ENCODE peak calls at places on chromosomes 13 and 19, in six cellular contexts. W is heart right ventricle, S is epithelial cell of prostate, R is upper lobe of right lung, K is RWPE1, T is thoracic aorta. L is an unnamed sample.

GRCh38 chr13:42495751-42496150 is 78.2 kb upstream of the TNFSF11 start:
- DNase-seq in W (no peak), S (no peak), R (no peak), K (no peak), T (no peak), L (no peak)

GRCh38 chr13:99126821-99127220 is 73.8 kb upstream of the UBAC2 start:
- DNase-seq in W (no peak), S (no peak), R (no peak), K (no peak), T (no peak), L (no peak)

GRCh38 chr13:37427843-37428494 is 170.6 kb downstream of the POSTN start:
- DNase-seq in W (peak), S (no peak), R (no peak), K (no peak), T (no peak), L (no peak)

GRCh38 chr19:19160489-19161035 is 9.5 kb downstream of the MEF2B start:
- DNase-seq in W (no peak), S (no peak), R (no peak), K (no peak), T (no peak), L (no peak)

GRCh38 chr19:1651061-1651547 is 1.3 kb downstream of the TCF3 start:
- DNase-seq in W (no peak), S (no peak), R (no peak), K (peak), T (no peak), L (peak)

GRCh38 chr13:111115841-111116500 is 861 bp downstream of the ARHGEF7 start:
- DNase-seq in W (peak), S (no peak), R (no peak), K (no peak), T (no peak), L (no peak)

GRCh38 chr19:39307822-39308530 is 11.8 kb downstream of the IFNL1 start:
- DNase-seq in W (no peak), S (no peak), R (no peak), K (no peak), T (no peak), L (no peak)

GRCh38 chr19:45154064-45154827 is 6.5 kb downstream of the NKPD1 start:
- DNase-seq in W (no peak), S (no peak), R (no peak), K (no peak), T (no peak), L (no peak)

GRCh38 chr19:42075364-42075615 is 676 bp upstream of the ZNF574 start:
- DNase-seq in W (no peak), S (no peak), R (no peak), K (no peak), T (no peak), L (peak)

GRCh38 chr19:5096536-5096935 is 127.6 kb downstream of the KDM4B start:
- DNase-seq in W (no peak), S (no peak), R (no peak), K (no peak), T (no peak), L (no peak)

GRCh38 chr19:11425719-11426457 is 6.8 kb upstream of the RGL3 start:
- DNase-seq in W (no peak), S (no peak), R (no peak), K (no peak), T (no peak), L (no peak)

GRCh38 chr19:35641515-35642151 is at the start of gene ETV2:
- DNase-seq in W (peak), S (no peak), R (no peak), K (no peak), T (no peak), L (no peak)

GRCh38 chr19:49780861-49781260 is 14.1 kb downstream of the AP2A1 start:
- DNase-seq in W (no peak), S (no peak), R (no peak), K (no peak), T (no peak), L (no peak)

GRCh38 chr19:10566658-10567410 is 1.0 kb upstream of the KRI1 start:
- DNase-seq in W (no peak), S (no peak), R (no peak), K (no peak), T (no peak), L (no peak)

GRCh38 chr19:1576242-1577089 is 8.3 kb upstream of the MEX3D start:
- DNase-seq in W (no peak), S (no peak), R (no peak), K (no peak), T (no peak), L (no peak)

GRCh38 chr19:48673436-48674100 is 751 bp upstream of the NTN5 start:
- DNase-seq in W (no peak), S (no peak), R (no peak), K (no peak), T (no peak), L (no peak)

GRCh38 chr13:99405966-99406365 is 95.3 kb upstream of the TM9SF2 start:
- DNase-seq in W (no peak), S (no peak), R (no peak), K (no peak), T (no peak), L (no peak)

GRCh38 chr19:29942404-29943261 is 594 bp downstream of the URI1 start:
- DNase-seq in W (peak), S (no peak), R (peak), K (peak), T (no peak), L (no peak)

GRCh38 chr13:110506859-110507566 is 54.5 kb downstream of the RAB20 start:
- DNase-seq in W (peak), S (no peak), R (peak), K (peak), T (no peak), L (no peak)

GRCh38 chr19:18995804-18996241 is 37.5 kb downstream of the SUGP2 start:
- DNase-seq in W (peak), S (no peak), R (peak), K (peak), T (no peak), L (peak)

GRCh38 chr13:54628383-54628782 is 1599.8 kb downstream of the OLFM4 start:
- DNase-seq in W (no peak), S (no peak), R (no peak), K (no peak), T (no peak), L (no peak)

DNA sequence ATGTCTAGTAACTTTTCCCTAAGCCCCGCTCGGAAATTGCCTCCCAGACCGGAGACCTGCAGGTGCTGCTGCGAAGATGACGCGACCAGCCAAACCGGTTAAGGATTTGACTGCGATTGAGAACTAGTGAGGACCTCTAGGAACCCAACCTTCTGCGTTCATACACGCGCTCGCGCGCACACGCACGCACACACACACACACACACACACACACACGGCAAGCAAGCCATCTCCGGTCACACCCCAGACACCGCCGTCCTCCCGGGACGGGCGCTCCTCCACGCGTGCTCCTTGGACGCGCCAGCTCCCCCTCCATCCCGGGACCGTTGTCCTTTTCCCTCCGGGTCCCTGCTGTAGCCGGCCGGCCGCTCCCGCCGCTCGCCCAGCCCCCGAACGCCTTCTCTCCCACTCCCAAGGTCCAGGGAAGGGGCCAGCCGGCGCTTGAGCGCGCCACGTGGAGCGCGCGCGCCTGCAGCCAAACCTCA is 1.2 kb downstream of the TBC1D4 start:
- DNase-seq in W (peak), S (peak), R (peak), K (peak), T (no peak), L (peak)
- H3K27ac ChIP-seq in W (peak), S (no peak), R (peak), K (peak), T (no peak), L (no peak)

GRCh38 chr13:84686973-84687372 is 804.7 kb upstream of the SLITRK1 start:
- DNase-seq in W (no peak), S (no peak), R (no peak), K (no peak), T (no peak), L (no peak)
- H3K27ac ChIP-seq in W (no peak), S (no peak), R (no peak), K (no peak), T (no peak), L (no peak)

GRCh38 chr13:30353060-30353459 is 45.7 kb upstream of the KATNAL1 start:
- DNase-seq in W (no peak), S (no peak), R (no peak), K (no peak), T (no peak), L (no peak)

GRCh38 chr13:30355839-30356238 is 48.5 kb upstream of the KATNAL1 start:
- DNase-seq in W (no peak), S (no peak), R (no peak), K (no peak), T (no peak), L (no peak)

GRCh38 chr13:30355405-30355741 is 48.0 kb upstream of the KATNAL1 start:
- DNase-seq in W (no peak), S (no peak), R (peak), K (no peak), T (no peak), L (no peak)

GRCh38 chr13:30353601-30354000 is 46.2 kb upstream of the KATNAL1 start:
- DNase-seq in W (no peak), S (no peak), R (no peak), K (no peak), T (no peak), L (no peak)

DNA sequence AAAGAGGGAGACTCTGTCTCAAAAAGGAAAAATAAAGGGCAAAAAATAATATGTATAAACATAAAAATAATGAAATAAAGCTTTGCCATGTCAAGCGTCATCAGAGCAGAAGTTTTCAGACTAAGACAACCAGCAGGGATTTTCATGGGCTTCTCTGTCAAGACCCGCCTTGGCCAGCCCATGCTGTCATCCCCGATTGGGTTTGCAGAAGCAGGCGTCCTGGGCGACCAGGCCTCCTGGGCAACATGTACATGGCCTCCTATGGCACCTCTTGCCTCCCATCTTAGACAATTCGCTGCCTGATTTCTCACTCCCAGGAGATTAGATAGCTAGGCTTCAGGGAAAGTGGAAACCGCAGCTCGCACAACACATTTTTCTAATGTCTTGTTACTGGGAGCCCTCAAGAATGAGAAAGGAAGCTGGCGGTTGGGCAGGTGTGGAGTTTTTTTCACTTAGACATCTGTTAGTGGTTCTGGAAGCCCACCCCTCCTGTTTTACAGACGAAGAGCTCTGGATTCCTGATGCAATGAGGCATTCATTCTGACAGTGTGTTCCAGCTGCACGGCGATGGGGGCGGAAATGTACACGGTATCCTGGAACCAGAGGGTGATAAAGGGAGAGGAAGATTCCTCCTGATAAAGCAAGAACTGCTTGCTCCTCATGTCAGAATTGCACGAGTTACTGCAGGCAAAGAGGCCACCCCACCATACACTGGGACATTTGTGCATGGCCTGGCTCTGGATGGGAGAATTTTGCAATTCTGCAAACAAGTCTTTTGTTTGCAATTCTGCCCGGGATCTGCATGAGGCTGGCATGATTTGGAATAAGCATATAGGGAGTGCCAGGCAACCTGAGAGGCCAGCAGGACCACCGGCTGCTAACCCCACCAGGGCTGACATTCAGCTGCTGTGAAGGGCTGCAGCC is 47.4 kb upstream of the KATNAL1 start:
- DNase-seq in W (no peak), S (no peak), R (no peak), K (no peak), T (no peak), L (no peak)
- H3K27ac ChIP-seq in W (no peak), S (no peak), R (no peak), K (no peak), T (no peak), L (no peak)

GRCh38 chr19:56404705-56405056 is 549 bp downstream of the ZNF583 start:
- DNase-seq in W (no peak), S (no peak), R (no peak), K (no peak), T (no peak), L (no peak)
- H3K27ac ChIP-seq in W (no peak), S (no peak), R (peak), K (peak), T (peak), L (no peak)

L was measured in foreskin keratinocyte.